ENCODE peak calls at places on chromosome 1, in seven cellular contexts. Z, N, Y, C, A, F and V are unnamed samples.

GRCh38 chr1:116910379-116911165 is 856 bp downstream of the PTGFRN start:
- DNase-seq in A (peak), F (peak), N (peak), Z (peak), Y (peak), C (peak), V (peak)

GRCh38 chr1:12541274-12542137 is 76.5 kb downstream of the DHRS3 start:
- DNase-seq in N (peak), Y (no peak), Z (peak), C (peak), A (peak), F (no peak), V (peak)

GRCh38 chr1:7956218-7957032 is 5.1 kb upstream of the PARK7 start:
- DNase-seq in C (no peak), A (no peak), F (no peak), Y (no peak), N (no peak), Z (no peak), V (no peak)

GRCh38 chr1:54096491-54097235 is 43.3 kb downstream of the TCEANC2 start:
- DNase-seq in F (no peak), N (no peak), C (peak), Z (peak), Y (no peak), A (no peak), V (no peak)

GRCh38 chr1:32925360-32926142 is 24.4 kb upstream of the TMEM54 start:
- DNase-seq in F (no peak), Z (no peak), A (no peak), C (peak), N (no peak), Y (no peak), V (no peak)

GRCh38 chr1:160168609-160169369 is 17.4 kb downstream of the ATP1A4 start:
- DNase-seq in Z (no peak), F (peak), C (peak), A (no peak), N (no peak), Y (no peak), V (no peak)

GRCh38 chr1:187261637-187262036 is 432.9 kb downstream of the PLA2G4A start:
- DNase-seq in Y (no peak), A (no peak), F (no peak), Z (no peak), C (peak), N (no peak), V (no peak)

GRCh38 chr1:34419662-34420061 is 243.0 kb downstream of the C1orf94 start:
- DNase-seq in F (no peak), Z (no peak), A (no peak), Y (no peak), N (no peak), C (peak), V (no peak)

GRCh38 chr1:59880001-59880400 is 46.6 kb downstream of the CYP2J2 start:
- DNase-seq in N (no peak), Z (no peak), Y (no peak), A (no peak), C (no peak), F (no peak), V (no peak)

GRCh38 chr1:66752000-66752592 is at the start of gene DYNLT5:
- DNase-seq in C (peak), Z (peak), Y (no peak), N (no peak), F (no peak), A (peak), V (peak)

GRCh38 chr1:105533996-105534395 is 1522.5 kb upstream of the PRMT6 start:
- DNase-seq in Y (no peak), A (no peak), Z (no peak), N (no peak), C (no peak), F (no peak), V (no peak)

GRCh38 chr1:209389258-209389657 is 194.3 kb upstream of the CAMK1G start:
- DNase-seq in Z (no peak), N (peak), C (no peak), A (no peak), F (no peak), Y (no peak), V (no peak)

GRCh38 chr1:221437171-221437570 is 304.7 kb downstream of the DUSP10 start:
- DNase-seq in Y (no peak), F (no peak), Z (no peak), A (no peak), C (no peak), N (no peak), V (no peak)

GRCh38 chr1:89698624-89699023 is 65.7 kb downstream of the LRRC8C start:
- DNase-seq in N (no peak), Z (no peak), Y (no peak), A (no peak), C (no peak), F (no peak), V (no peak)

GRCh38 chr1:89699451-89699986 is 66.6 kb downstream of the LRRC8C start:
- DNase-seq in N (no peak), C (no peak), Z (no peak), Y (no peak), A (no peak), F (no peak), V (no peak)

GRCh38 chr1:89695847-89696246 is 62.9 kb downstream of the LRRC8C start:
- DNase-seq in C (no peak), A (no peak), N (no peak), Z (no peak), F (no peak), Y (no peak), V (no peak)

GRCh38 chr1:89697397-89697796 is 64.5 kb downstream of the LRRC8C start:
- DNase-seq in Z (no peak), A (no peak), C (no peak), F (no peak), Y (no peak), N (no peak), V (no peak)

DNA sequence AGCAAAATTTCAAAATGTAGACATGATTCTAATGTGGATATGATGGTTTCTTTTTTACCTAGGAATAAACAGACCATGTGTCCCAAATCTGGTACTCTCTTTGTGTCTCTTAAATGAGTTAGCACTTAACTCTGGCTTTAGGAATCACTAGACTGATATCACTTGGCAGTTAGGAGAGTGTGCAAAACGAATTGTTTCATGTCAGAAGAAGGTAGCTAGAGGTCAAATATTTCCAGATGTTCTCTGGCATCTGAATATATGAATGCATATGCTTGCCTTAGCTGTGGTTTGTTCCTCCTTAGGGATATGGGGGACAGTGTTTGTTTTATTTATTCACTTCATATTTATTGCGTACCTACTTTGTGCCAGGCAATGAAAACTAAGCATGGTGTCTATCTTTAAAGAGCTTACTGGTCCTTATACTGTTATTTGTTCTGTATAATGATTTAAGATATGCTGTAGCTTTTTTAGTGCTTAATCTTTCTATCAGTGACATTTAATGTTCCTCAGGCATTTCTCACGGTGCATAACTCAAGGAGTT is 65.2 kb downstream of the LRRC8C start:
- DNase-seq in Z (no peak), N (no peak), Y (no peak), C (no peak), A (no peak), F (no peak), V (no peak)
- H3K4me3 ChIP-seq in Z (no peak), N (no peak), Y (no peak), C (no peak), A (no peak), F (no peak), V (no peak)

DNA sequence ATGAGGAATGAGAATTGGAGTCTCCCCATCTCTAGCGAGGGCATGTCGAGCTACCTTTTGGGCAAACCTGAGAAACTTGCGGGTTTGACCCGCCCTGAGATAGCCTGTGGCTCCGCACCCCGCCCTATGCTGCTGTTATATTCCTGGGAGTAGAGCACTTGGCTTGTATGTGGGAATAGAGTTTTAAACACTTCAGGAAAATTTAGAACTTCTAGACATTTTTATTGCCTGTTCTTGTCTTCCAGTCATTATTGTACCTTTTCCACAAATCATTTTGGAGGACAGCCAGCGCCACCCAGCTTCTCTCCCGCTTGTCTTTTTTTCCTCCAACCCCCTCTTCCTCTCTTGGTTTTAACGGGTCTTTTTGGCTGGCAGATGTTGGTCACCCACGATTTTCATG is 739 bp downstream of the GNPAT start:
- DNase-seq in Y (no peak), C (peak), A (no peak), Z (peak), F (no peak), N (peak), V (no peak)
- TF ChIP-seq CTCF in Y (no peak), C (no peak), A (no peak), Z (no peak), F (peak), N (no peak), V (no peak)

GRCh38 chr1:202014915-202015676 is 4.7 kb downstream of the ELF3 start:
- DNase-seq in Y (no peak), Z (peak), C (no peak), N (peak), A (no peak), F (no peak), V (peak)

GRCh38 chr1:202014060-202014459 is 3.7 kb downstream of the ELF3 start:
- DNase-seq in Z (no peak), F (no peak), Y (no peak), N (no peak), C (no peak), A (no peak), V (no peak)

GRCh38 chr1:202013601-202014000 is 3.2 kb downstream of the ELF3 start:
- DNase-seq in Z (peak), F (no peak), C (no peak), N (no peak), Y (no peak), A (no peak), V (no peak)

GRCh38 chr1:202011994-202012393 is 1.6 kb downstream of the ELF3 start:
- DNase-seq in F (no peak), Z (peak), Y (no peak), A (no peak), N (no peak), C (no peak), V (peak)

GRCh38 chr1:202012544-202013478 is 2.4 kb downstream of the ELF3 start:
- DNase-seq in A (no peak), Y (no peak), Z (peak), F (no peak), N (no peak), C (no peak), V (no peak)
- H3K4me3 ChIP-seq in A (peak), Y (no peak), Z (peak), F (no peak), N (no peak), C (no peak), V (peak)

GRCh38 chr1:193031431-193031830 is 27.7 kb downstream of the UCHL5 start:
- DNase-seq in F (no peak), C (no peak), Z (no peak), N (no peak), A (no peak), Y (no peak), V (no peak)
- TF ChIP-seq CTCF in F (peak), C (peak), Z (no peak), N (peak), A (peak), Y (peak), V (peak)

GRCh38 chr1:2049225-2049516 is 1.0 kb upstream of the PRKCZ start:
- DNase-seq in C (no peak), Z (no peak), N (no peak), A (no peak), F (no peak), Y (no peak), V (no peak)

GRCh38 chr1:2049517-2050481 is at the start of gene PRKCZ:
- DNase-seq in A (peak), C (peak), Y (peak), N (peak), Z (peak), F (peak), V (peak)

GRCh38 chr1:2050793-2051682 is 827 bp downstream of the PRKCZ start:
- DNase-seq in N (peak), Y (no peak), F (no peak), A (no peak), Z (no peak), C (peak), V (no peak)

GRCh38 chr1:2052096-2052569 is 1.9 kb downstream of the PRKCZ start:
- DNase-seq in Y (no peak), A (no peak), N (no peak), Z (no peak), C (no peak), F (no peak), V (no peak)

GRCh38 chr1:2050482-2050792 is 226 bp downstream of the PRKCZ start:
- DNase-seq in N (peak), C (no peak), Z (no peak), A (no peak), Y (no peak), F (no peak), V (no peak)
- H3K4me3 ChIP-seq in N (peak), C (peak), Z (peak), A (peak), Y (peak), F (peak), V (peak)

GRCh38 chr1:48208652-48209051 is 13.9 kb upstream of the SLC5A9 start:
- DNase-seq in Y (no peak), A (no peak), F (no peak), Z (no peak), N (no peak), C (no peak), V (no peak)
- TF ChIP-seq CTCF in Y (no peak), A (no peak), F (no peak), Z (no peak), N (no peak), C (no peak), V (no peak)